ENCODE peak calls at places on chromosomes 12 and 14, in six cellular contexts. One of them, this sample, is unnamed.

GRCh38 chr12:80509781-80510556 is 65.9 kb downstream of the PTPRQ start:
- DNase-seq in CD8-positive, alpha-beta memory T cell: no peak
- DNase-seq in adipocyte: peak; percentile 62
- DNase-seq in SK-N-SH: peak; percentile 3
- DNase-seq in stimulated activated CD4-positive, alpha-beta T cell treated with anti-CD3 and anti-CD28 coated beads, Interleukin-1b, Interleukin-23, amount 100 ng/mL, for 24 hours: no peak
- DNase-seq in NCI-H1694: no peak
- DNase-seq in this sample: no peak

GRCh38 chr12:127286281-127286680 is 980.7 kb upstream of the TMEM132C start:
- DNase-seq in NCI-H1694: no peak
- DNase-seq in adipocyte: no peak
- DNase-seq in SK-N-SH: no peak
- DNase-seq in stimulated activated CD4-positive, alpha-beta T cell treated with anti-CD3 and anti-CD28 coated beads, Interleukin-1b, Interleukin-23, amount 100 ng/mL, for 24 hours: no peak
- DNase-seq in CD8-positive, alpha-beta memory T cell: no peak
- DNase-seq in this sample: no peak

GRCh38 chr12:76329163-76329562 is 19.1 kb downstream of the BBS10 start:
- DNase-seq in adipocyte: peak; percentile 72
- DNase-seq in NCI-H1694: no peak
- DNase-seq in CD8-positive, alpha-beta memory T cell: no peak
- DNase-seq in stimulated activated CD4-positive, alpha-beta T cell treated with anti-CD3 and anti-CD28 coated beads, Interleukin-1b, Interleukin-23, amount 100 ng/mL, for 24 hours: no peak
- DNase-seq in SK-N-SH: no peak
- DNase-seq in this sample: no peak

GRCh38 chr12:91210144-91210543 is 27.5 kb upstream of the DCN start:
- DNase-seq in SK-N-SH: no peak
- DNase-seq in NCI-H1694: no peak
- DNase-seq in adipocyte: no peak
- DNase-seq in CD8-positive, alpha-beta memory T cell: no peak
- DNase-seq in stimulated activated CD4-positive, alpha-beta T cell treated with anti-CD3 and anti-CD28 coated beads, Interleukin-1b, Interleukin-23, amount 100 ng/mL, for 24 hours: no peak
- DNase-seq in this sample: no peak

GRCh38 chr12:95788637-95789036 is 1.9 kb downstream of the NTN4 start:
- DNase-seq in SK-N-SH: no peak
- DNase-seq in stimulated activated CD4-positive, alpha-beta T cell treated with anti-CD3 and anti-CD28 coated beads, Interleukin-1b, Interleukin-23, amount 100 ng/mL, for 24 hours: no peak
- DNase-seq in NCI-H1694: no peak
- DNase-seq in adipocyte: peak; percentile 68
- DNase-seq in CD8-positive, alpha-beta memory T cell: no peak
- DNase-seq in this sample: no peak

GRCh38 chr12:98912401-98912800 is 267.3 kb downstream of the APAF1 start:
- DNase-seq in CD8-positive, alpha-beta memory T cell: no peak
- DNase-seq in NCI-H1694: no peak
- DNase-seq in SK-N-SH: no peak
- DNase-seq in stimulated activated CD4-positive, alpha-beta T cell treated with anti-CD3 and anti-CD28 coated beads, Interleukin-1b, Interleukin-23, amount 100 ng/mL, for 24 hours: no peak
- DNase-seq in adipocyte: no peak
- DNase-seq in this sample: no peak

GRCh38 chr14:38210168-38210567 is 2.5 kb downstream of the SSTR1 start:
- DNase-seq in stimulated activated CD4-positive, alpha-beta T cell treated with anti-CD3 and anti-CD28 coated beads, Interleukin-1b, Interleukin-23, amount 100 ng/mL, for 24 hours: no peak
- DNase-seq in adipocyte: no peak
- DNase-seq in NCI-H1694: no peak
- DNase-seq in SK-N-SH: no peak
- DNase-seq in CD8-positive, alpha-beta memory T cell: no peak
- DNase-seq in this sample: no peak

GRCh38 chr12:57899010-57899662 is 42.2 kb upstream of the ATP23 start:
- DNase-seq in CD8-positive, alpha-beta memory T cell: peak; percentile 72
- DNase-seq in NCI-H1694: no peak
- DNase-seq in adipocyte: peak; percentile 80
- DNase-seq in SK-N-SH: no peak
- DNase-seq in stimulated activated CD4-positive, alpha-beta T cell treated with anti-CD3 and anti-CD28 coated beads, Interleukin-1b, Interleukin-23, amount 100 ng/mL, for 24 hours: peak; percentile 74
- DNase-seq in this sample: no peak

GRCh38 chr12:116241157-116241772 is 36.2 kb downstream of the MED13L start:
- DNase-seq in SK-N-SH: no peak
- DNase-seq in NCI-H1694: no peak
- DNase-seq in stimulated activated CD4-positive, alpha-beta T cell treated with anti-CD3 and anti-CD28 coated beads, Interleukin-1b, Interleukin-23, amount 100 ng/mL, for 24 hours: no peak
- DNase-seq in adipocyte: no peak
- DNase-seq in CD8-positive, alpha-beta memory T cell: no peak
- DNase-seq in this sample: no peak

GRCh38 chr12:59695379-59695778 is 99.5 kb downstream of the SLC16A7 start:
- DNase-seq in NCI-H1694: no peak
- DNase-seq in adipocyte: peak; percentile 48
- DNase-seq in stimulated activated CD4-positive, alpha-beta T cell treated with anti-CD3 and anti-CD28 coated beads, Interleukin-1b, Interleukin-23, amount 100 ng/mL, for 24 hours: no peak
- DNase-seq in CD8-positive, alpha-beta memory T cell: no peak
- DNase-seq in SK-N-SH: no peak
- DNase-seq in this sample: no peak

GRCh38 chr12:64390275-64390851 is at the start of gene C12orf56:
- DNase-seq in CD8-positive, alpha-beta memory T cell: no peak
- DNase-seq in stimulated activated CD4-positive, alpha-beta T cell treated with anti-CD3 and anti-CD28 coated beads, Interleukin-1b, Interleukin-23, amount 100 ng/mL, for 24 hours: no peak
- DNase-seq in NCI-H1694: no peak
- DNase-seq in SK-N-SH: no peak
- DNase-seq in adipocyte: peak; percentile 32
- DNase-seq in this sample: no peak

GRCh38 chr14:96574633-96575191 is 72.5 kb downstream of the PAPOLA start:
- DNase-seq in NCI-H1694: peak; percentile 17
- DNase-seq in adipocyte: peak; percentile 68
- DNase-seq in SK-N-SH: no peak
- DNase-seq in stimulated activated CD4-positive, alpha-beta T cell treated with anti-CD3 and anti-CD28 coated beads, Interleukin-1b, Interleukin-23, amount 100 ng/mL, for 24 hours: no peak
- DNase-seq in CD8-positive, alpha-beta memory T cell: no peak
- DNase-seq in this sample: no peak

This sample was measured in SK-N-DZ.